ENCODE peak calls at places on chromosome 15, in seven cellular contexts. L is HFF-Myc, N is dorsolateral prefrontal cortex, E is neural progenitor cell, S is foreskin fibroblast, M is adrenal gland, C is fibroblast of pulmonary artery. Y is an unnamed sample.

GRCh38 chr15:77851086-77851485 is 218.4 kb upstream of the LINGO1 start:
- DNase-seq in L (no peak), N (no peak), E (no peak), S (no peak), M (no peak), C (no peak), Y (no peak)

GRCh38 chr15:48470096-48470495 is 138.9 kb downstream of the DUT start:
- DNase-seq in L (no peak), N (no peak), E (no peak), S (no peak), M (no peak), C (no peak), Y (no peak)

GRCh38 chr15:59879506-59879905 is 124.6 kb upstream of the FOXB1 start:
- DNase-seq in L (no peak), N (no peak), E (no peak), S (peak), M (no peak), C (peak), Y (peak)

GRCh38 chr15:78205856-78206255 is 28.5 kb downstream of the ACSBG1 start:
- DNase-seq in L (no peak), N (no peak), E (no peak), S (no peak), M (peak), C (no peak), Y (no peak)

GRCh38 chr15:95175914-95176658 is 944.7 kb downstream of the MCTP2 start:
- DNase-seq in L (no peak), N (no peak), E (no peak), S (peak), M (no peak), C (peak), Y (no peak)

GRCh38 chr15:97728791-97729190 is 231.7 kb upstream of the ARRDC4 start:
- DNase-seq in L (no peak), N (no peak), E (peak), S (no peak), M (no peak), C (no peak), Y (no peak)

GRCh38 chr15:96343529-96344072 is 13.1 kb downstream of the NR2F2 start:
- DNase-seq in L (no peak), N (no peak), E (peak), S (no peak), M (peak), C (no peak), Y (peak)

GRCh38 chr15:82805994-82806406 is at the start of gene FSD2:
- DNase-seq in L (no peak), N (no peak), E (no peak), S (no peak), M (no peak), C (no peak), Y (no peak)

GRCh38 chr15:99252326-99252725 is 1.0 kb downstream of the LRRC28 start:
- DNase-seq in L (no peak), N (no peak), E (no peak), S (no peak), M (no peak), C (no peak), Y (no peak)

GRCh38 chr15:74427607-74428441 is 5.9 kb downstream of the SEMA7A start:
- DNase-seq in L (no peak), N (no peak), E (no peak), S (no peak), M (peak), C (no peak), Y (no peak)

GRCh38 chr15:98746375-98746679 is 98.0 kb downstream of the IGF1R start:
- DNase-seq in L (no peak), N (no peak), E (no peak), S (no peak), M (no peak), C (no peak), Y (no peak)

GRCh38 chr15:83194527-83194926 is 13.1 kb downstream of the HDGFL3 start:
- DNase-seq in L (no peak), N (no peak), E (no peak), S (no peak), M (no peak), C (no peak), Y (no peak)

GRCh38 chr15:32683906-32684584 is 33.8 kb upstream of the GREM1 start:
- DNase-seq in L (peak), N (no peak), E (no peak), S (peak), M (no peak), C (peak), Y (peak)

GRCh38 chr15:81091889-81092558 is 42.0 kb upstream of the CFAP161 start:
- DNase-seq in L (peak), N (no peak), E (no peak), S (peak), M (peak), C (peak), Y (peak)

GRCh38 chr15:31402511-31403056 is 75.9 kb downstream of the KLF13 start:
- DNase-seq in L (no peak), N (no peak), E (no peak), S (peak), M (no peak), C (peak), Y (peak)

GRCh38 chr15:64464271-64465005 is 4.1 kb downstream of the ZNF609 start:
- DNase-seq in L (no peak), N (no peak), E (no peak), S (peak), M (no peak), C (peak), Y (peak)

GRCh38 chr15:53536479-53537120 is 222.9 kb downstream of the WDR72 start:
- DNase-seq in L (no peak), N (no peak), E (peak), S (no peak), M (no peak), C (no peak), Y (peak)

DNA sequence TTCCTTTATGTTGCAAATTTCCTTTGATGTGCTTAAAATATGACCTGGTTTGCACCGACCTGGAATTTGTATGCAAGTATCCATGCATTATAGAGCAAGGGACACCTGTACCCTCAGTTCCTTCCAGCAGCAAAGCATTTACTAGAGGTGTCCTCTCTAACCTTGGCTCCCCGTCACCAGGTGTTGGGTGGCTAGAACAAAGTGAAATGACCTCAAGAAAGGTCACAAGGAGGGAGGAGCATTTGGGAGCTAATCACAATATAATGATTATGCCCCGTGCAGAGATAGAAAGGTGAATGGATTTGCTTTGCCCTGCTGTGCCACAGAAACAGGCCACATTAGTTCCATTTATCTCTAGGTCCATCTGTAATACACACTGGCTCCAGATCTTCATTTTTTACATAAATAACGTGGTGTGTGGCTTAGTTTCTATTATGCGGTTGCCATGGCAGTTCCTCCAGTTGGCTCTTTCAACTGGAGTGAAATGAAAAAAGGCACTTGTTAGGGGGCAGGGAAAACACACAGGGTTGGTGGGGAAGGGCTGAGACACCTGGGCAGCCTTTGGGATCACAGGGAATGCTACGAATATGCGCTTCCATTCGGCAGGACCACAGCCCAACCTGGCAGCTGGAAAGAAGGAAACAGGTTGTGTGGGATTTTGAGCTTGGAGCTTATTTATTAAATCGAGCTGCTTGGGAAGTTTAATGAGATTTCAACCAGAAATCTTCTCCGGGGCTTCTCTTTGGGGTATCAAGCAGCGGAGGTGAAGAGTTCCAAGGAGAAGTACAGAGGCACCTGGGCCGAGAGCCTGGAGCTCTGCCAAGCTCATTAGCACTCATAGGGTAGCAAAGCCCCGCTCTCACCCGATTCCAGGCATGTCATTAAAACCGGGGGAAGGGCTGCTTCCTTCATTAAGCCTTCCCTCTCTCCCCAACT is 233.5 kb upstream of the ST8SIA2 start:
- DNase-seq in L (no peak), N (no peak), E (peak), S (no peak), M (no peak), C (no peak), Y (no peak)
- H3K4me3 ChIP-seq in L (no peak), N (no peak), E (no peak), S (no peak), M (no peak), C (no peak), Y (no peak)

GRCh38 chr15:56017920-56018319 is 24.5 kb upstream of the NEDD4 start:
- DNase-seq in L (no peak), N (no peak), E (no peak), S (no peak), M (no peak), C (peak), Y (no peak)
- TF ChIP-seq CTCF in L (no peak), N (no peak), E (peak), S (no peak), M (no peak), C (peak), Y (peak)

GRCh38 chr15:35271371-35272043 is 186.4 kb upstream of the NANOGP8 start:
- DNase-seq in L (no peak), N (no peak), E (no peak), S (peak), M (no peak), C (peak), Y (peak)
- H3K4me3 ChIP-seq in L (no peak), N (no peak), E (no peak), S (no peak), M (no peak), C (no peak), Y (no peak)

GRCh38 chr15:73264881-73265280 is 103.9 kb downstream of the HCN4 start:
- DNase-seq in L (no peak), N (no peak), E (no peak), S (no peak), M (no peak), C (no peak), Y (no peak)

GRCh38 chr15:73268457-73268856 is 100.3 kb downstream of the HCN4 start:
- DNase-seq in L (no peak), N (no peak), E (no peak), S (no peak), M (no peak), C (no peak), Y (no peak)

GRCh38 chr15:73270366-73271097 is 98.2 kb downstream of the HCN4 start:
- DNase-seq in L (no peak), N (no peak), E (no peak), S (peak), M (no peak), C (no peak), Y (no peak)

GRCh38 chr15:73265536-73266153 is 103.1 kb downstream of the HCN4 start:
- DNase-seq in L (no peak), N (no peak), E (peak), S (peak), M (peak), C (peak), Y (peak)
- TF ChIP-seq CTCF in L (peak), N (peak), E (peak), S (peak), M (peak), C (peak), Y (peak)

DNA sequence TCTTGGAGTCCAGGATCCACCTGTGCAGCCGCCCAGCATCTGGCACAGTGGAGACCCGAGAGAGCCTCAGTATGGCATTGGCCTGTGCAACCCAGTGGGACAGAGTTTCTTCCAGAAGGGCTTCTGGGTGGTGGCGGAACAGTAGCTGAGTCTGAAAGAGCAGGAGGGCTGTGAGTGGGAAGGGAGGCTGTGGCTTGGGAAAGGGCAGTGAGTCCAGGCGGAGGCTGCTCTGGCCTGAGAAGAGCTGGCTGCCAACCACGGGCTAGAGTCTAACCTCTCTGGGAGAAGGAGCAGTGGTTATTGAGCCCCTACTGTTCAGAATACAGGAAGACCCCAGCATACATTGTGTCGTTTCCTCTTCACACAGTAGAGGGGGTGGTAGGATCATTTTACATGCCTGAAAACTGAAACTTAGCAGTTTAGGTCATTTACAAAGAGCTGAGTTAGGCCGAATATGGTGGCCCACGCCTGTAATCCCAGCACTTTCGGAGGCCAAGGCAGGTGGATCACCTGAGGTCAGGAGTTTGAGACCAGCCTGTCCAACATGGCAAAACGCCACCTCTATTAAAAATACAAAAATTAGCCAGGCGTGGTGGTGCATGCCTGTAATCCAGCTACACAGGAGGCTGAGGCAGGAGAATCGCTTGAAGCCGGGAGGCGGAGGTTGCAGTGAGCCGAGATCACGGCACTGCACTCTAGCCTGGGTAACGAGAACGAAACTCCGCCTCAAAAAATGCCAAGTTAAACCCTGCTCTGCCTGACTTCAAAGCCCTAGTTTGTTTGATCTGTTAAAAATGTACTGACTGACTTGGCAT is 3.2 kb downstream of the AEN start:
- DNase-seq in L (no peak), N (no peak), E (peak), S (peak), M (no peak), C (peak), Y (peak)
- H3K4me3 ChIP-seq in L (peak), N (no peak), E (no peak), S (peak), M (no peak), C (no peak), Y (no peak)

Y was measured in astrocyte of the spinal cord.